ENCODE peak calls at places on chromosomes 16 and 17, in seven cellular contexts. S is mesendoderm, F is H9, U is IMR-90, V is H1, W is trophoblast cell, G is mesenchymal stem cell. Q is an unnamed sample.

GRCh38 chr17:21239680-21240374 is 13.4 kb downstream of the NATD1 start:
- DNase-seq in S (peak; percentile 72), F (peak; percentile 76), U (peak; percentile 28), V (peak; percentile 57), W (peak; percentile 13), G (peak; percentile 38), Q (no peak)

GRCh38 chr17:75524971-75525805 is at the start of gene LLGL2:
- DNase-seq in S (peak; percentile 94), F (peak; percentile 96), U (peak; percentile 11), V (peak; percentile 89), W (peak; percentile 85), G (peak; percentile 64), Q (peak; percentile 84)

GRCh38 chr17:35568561-35568960 is 7.9 kb upstream of the SLFN14 start:
- DNase-seq in S (peak; percentile 48), F (no peak), U (peak; percentile 62), V (no peak), W (peak; percentile 34), G (peak; percentile 80), Q (no peak)

GRCh38 chr17:34788696-34789095 is 172.6 kb downstream of the CCT6B start:
- DNase-seq in S (no peak), F (no peak), U (no peak), V (no peak), W (no peak), G (no peak), Q (no peak)

GRCh38 chr17:40848583-40849235 is 18.3 kb downstream of the KRT12 start:
- DNase-seq in S (no peak), F (no peak), U (no peak), V (no peak), W (no peak), G (no peak), Q (no peak)

GRCh38 chr16:88505405-88506082 is 52.5 kb downstream of the ZFPM1 start:
- DNase-seq in S (peak; percentile 23), F (peak; percentile 50), U (no peak), V (peak; percentile 79), W (no peak), G (no peak), Q (no peak)

GRCh38 chr17:77365584-77366186 is 224.9 kb downstream of the SEC14L1 start:
- DNase-seq in S (no peak), F (no peak), U (peak; percentile 93), V (no peak), W (no peak), G (peak; percentile 92), Q (no peak)

GRCh38 chr17:70636517-70637133 is 467.3 kb downstream of the KCNJ2 start:
- DNase-seq in S (peak; percentile 30), F (no peak), U (peak; percentile 46), V (no peak), W (no peak), G (peak; percentile 58), Q (peak; percentile 40)

GRCh38 chr16:56400458-56400857 is 24.9 kb downstream of the AMFR start:
- DNase-seq in S (no peak), F (no peak), U (no peak), V (no peak), W (no peak), G (no peak), Q (no peak)

GRCh38 chr16:526181-527014 is 1.1 kb upstream of the CAPN15 start:
- DNase-seq in S (peak; percentile 87), F (no peak), U (peak; percentile 40), V (no peak), W (peak; percentile 86), G (peak; percentile 75), Q (no peak)

GRCh38 chr17:75611746-75612437 is 21.3 kb upstream of the SMIM5 start:
- DNase-seq in S (no peak), F (no peak), U (no peak), V (no peak), W (no peak), G (no peak), Q (no peak)

GRCh38 chr17:49404371-49404770 is 10.3 kb downstream of the PHB1 start:
- DNase-seq in S (no peak), F (no peak), U (no peak), V (no peak), W (no peak), G (no peak), Q (no peak)

GRCh38 chr17:10295728-10296343 is 77.0 kb downstream of the MYH13 start:
- DNase-seq in S (peak; percentile 84), F (peak; percentile 83), U (peak; percentile 33), V (peak; percentile 81), W (peak; percentile 61), G (peak; percentile 75), Q (peak; percentile 62)

GRCh38 chr17:68592667-68593330 is 8.4 kb downstream of the FAM20A start:
- DNase-seq in S (no peak), F (peak; percentile 24), U (no peak), V (no peak), W (no peak), G (no peak), Q (no peak)

GRCh38 chr17:4304417-4305027 is 40.7 kb upstream of the ANKFY1 start:
- DNase-seq in S (peak; percentile 52), F (no peak), U (peak; percentile 31), V (no peak), W (peak; percentile 39), G (peak; percentile 66), Q (peak; percentile 42)

GRCh38 chr17:72162569-72162968 is 41.7 kb downstream of the SOX9 start:
- DNase-seq in S (no peak), F (no peak), U (no peak), V (no peak), W (no peak), G (no peak), Q (no peak)
- H4K8ac ChIP-seq in S (no peak overlapping the region), F (no peak overlapping the region), U (no peak overlapping the region), V (no peak overlapping the region), W (no peak overlapping the region), G (no peak overlapping the region), Q (no peak overlapping the region)

DNA sequence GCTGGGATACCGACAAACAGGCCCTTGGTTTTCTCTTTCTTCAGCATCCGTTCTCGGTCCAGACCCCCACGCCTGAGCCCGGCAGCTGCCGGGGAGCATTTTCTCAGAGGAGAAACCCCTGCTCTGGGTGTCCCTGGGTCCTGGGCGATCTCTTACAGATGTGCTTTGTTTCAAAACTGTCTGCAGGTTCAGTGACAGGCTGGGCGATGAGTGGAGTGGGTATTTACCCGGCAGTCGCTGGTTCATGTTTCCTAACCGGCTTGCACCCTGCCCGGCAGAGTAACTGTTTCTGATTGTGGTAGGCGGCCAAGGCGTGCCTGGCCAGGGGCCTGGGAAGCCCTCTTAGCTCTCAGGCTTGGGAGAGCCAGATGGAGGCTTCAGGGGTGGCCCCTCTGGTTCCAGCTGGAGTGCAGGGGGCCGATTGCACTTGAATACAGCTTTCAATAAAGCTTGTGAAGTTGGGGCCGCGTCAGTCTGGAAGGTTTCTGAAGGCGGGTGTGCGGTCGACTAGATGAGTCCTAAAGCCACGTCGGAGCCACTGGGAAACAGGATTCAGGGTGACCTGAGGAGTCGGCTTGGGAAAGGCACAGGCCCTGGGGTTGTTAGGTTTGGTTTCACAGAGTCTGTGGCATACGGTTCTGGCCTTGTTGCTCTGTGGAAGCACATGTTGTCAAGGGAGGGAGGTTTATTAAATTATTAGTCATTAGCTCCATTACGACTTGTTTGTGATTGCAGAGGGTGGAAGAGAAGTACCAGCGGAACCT is 1.4 kb downstream of the BAIAP2 start:
- DNase-seq in S (no peak), F (no peak), U (no peak), V (no peak), W (no peak), G (peak; percentile 28), Q (no peak)
- H4K8ac ChIP-seq in S (no peak overlapping the region), F (no peak overlapping the region), U (no peak overlapping the region), V (no peak overlapping the region), W (no peak overlapping the region), G (no peak overlapping the region), Q (no peak overlapping the region)

GRCh38 chr16:82293671-82294070 is 123.6 kb upstream of the MPHOSPH6 start:
- DNase-seq in S (no peak), F (no peak), U (no peak), V (no peak), W (peak; percentile 74), G (no peak), Q (no peak)

GRCh38 chr16:82298472-82298871 is 128.4 kb upstream of the MPHOSPH6 start:
- DNase-seq in S (no peak), F (no peak), U (no peak), V (no peak), W (no peak), G (no peak), Q (no peak)

GRCh38 chr16:82294874-82295273 is 124.8 kb upstream of the MPHOSPH6 start:
- DNase-seq in S (peak; percentile 2), F (no peak), U (no peak), V (no peak), W (no peak), G (no peak), Q (no peak)

GRCh38 chr16:82300374-82300936 is 130.4 kb upstream of the MPHOSPH6 start:
- DNase-seq in S (no peak), F (no peak), U (no peak), V (no peak), W (no peak), G (no peak), Q (no peak)

DNA sequence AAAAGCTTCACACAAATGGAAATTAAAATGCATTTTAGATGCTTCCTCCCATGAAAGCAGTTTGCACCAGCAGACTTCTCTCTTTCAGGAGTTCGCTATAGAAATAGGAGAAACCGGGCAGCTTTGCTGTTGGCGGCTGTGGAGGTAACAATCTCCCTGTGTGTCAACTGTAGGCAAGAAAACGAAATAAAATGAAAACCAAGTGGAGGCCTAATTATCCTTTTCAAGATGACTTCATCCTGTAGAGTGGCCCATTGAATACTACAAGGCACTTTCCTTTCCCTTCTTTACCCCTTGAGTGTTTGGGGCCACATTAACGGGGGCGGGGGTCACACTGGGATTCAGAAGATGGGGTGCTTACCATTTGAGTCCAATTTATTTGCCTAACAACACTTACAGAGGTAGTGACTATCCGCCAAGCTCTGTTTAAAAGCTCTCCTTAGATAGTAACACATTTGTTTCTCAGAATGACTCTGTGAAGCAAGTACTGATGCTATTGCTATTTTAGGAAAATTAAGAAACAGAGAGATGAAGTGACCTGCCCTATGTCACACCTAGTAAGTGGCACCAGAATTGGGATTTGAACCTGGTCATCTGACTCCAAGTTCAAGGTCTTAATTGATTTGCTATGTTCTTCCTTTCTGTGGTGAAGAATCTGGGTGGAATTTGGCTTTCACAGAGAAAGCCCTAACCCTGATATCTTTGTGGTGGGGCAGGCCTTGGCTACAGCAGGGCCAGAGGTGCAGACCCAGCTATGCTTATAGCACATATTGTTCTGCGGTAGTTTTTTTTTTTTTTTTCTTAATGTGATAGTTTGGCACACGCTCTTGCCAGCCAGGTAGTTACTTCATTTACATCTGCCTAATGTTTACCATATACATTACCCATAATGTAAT is 125.5 kb upstream of the MPHOSPH6 start:
- DNase-seq in S (no peak), F (no peak), U (no peak), V (no peak), W (no peak), G (no peak), Q (no peak)
- H4K8ac ChIP-seq in S (no peak overlapping the region), F (no peak overlapping the region), U (no peak overlapping the region), V (no peak overlapping the region), W (no peak overlapping the region), G (no peak overlapping the region), Q (no peak overlapping the region)

GRCh38 chr17:31314788-31315105 is 893 bp upstream of the EVI2B start:
- DNase-seq in S (no peak), F (no peak), U (no peak), V (no peak), W (no peak), G (no peak), Q (no peak)
- H4K8ac ChIP-seq in S (no peak overlapping the region), F (no peak overlapping the region), U (no peak overlapping the region), V (no peak overlapping the region), W (no peak overlapping the region), G (no peak overlapping the region), Q (no peak overlapping the region)